ENCODE peak calls at places on chromosomes 7 and 10, in nine cellular contexts. Q, S, U, Y, J, V, R, P and X are unnamed samples.
A peak's percentile ranks its signal among the peaks of the same experiment; 100 is the strongest.

GRCh38 chr7:157355784-157356511 is 19.1 kb downstream of the DNAJB6 start:
- DNase-seq in Q (peak; percentile 33), S (no peak), U (no peak), Y (peak; percentile 39), J (no peak), V (peak; percentile 86), R (no peak), P (no peak), X (peak; percentile 49)

GRCh38 chr10:9863559-9864121 is 1154.0 kb upstream of the CELF2 start:
- DNase-seq in Q (no peak), S (no peak), U (no peak), Y (no peak), J (no peak), V (no peak), R (no peak), P (no peak), X (no peak)

GRCh38 chr10:75407716-75408511 is 6.3 kb upstream of the ZNF503 start:
- DNase-seq in Q (no peak), S (no peak), U (no peak), Y (no peak), J (peak; percentile 63), V (peak; percentile 58), R (no peak), P (no peak), X (peak; percentile 67)

GRCh38 chr10:8052344-8052969 is 2.0 kb upstream of the GATA3 start:
- DNase-seq in Q (no peak), S (no peak), U (no peak), Y (no peak), J (no peak), V (no peak), R (no peak), P (no peak), X (no peak)

GRCh38 chr7:91784469-91784868 is 96.0 kb downstream of the MTERF1 start:
- DNase-seq in Q (peak; percentile 33), S (no peak), U (no peak), Y (peak; percentile 58), J (peak; percentile 49), V (no peak), R (no peak), P (peak; percentile 7), X (peak; percentile 69)

GRCh38 chr7:11749629-11750028 is 82.4 kb downstream of the THSD7A start:
- DNase-seq in Q (no peak), S (no peak), U (no peak), Y (peak; percentile 36), J (no peak), V (no peak), R (no peak), P (no peak), X (no peak)

GRCh38 chr10:104308439-104308903 is 29.8 kb downstream of the ITPRIP start:
- DNase-seq in Q (no peak), S (no peak), U (no peak), Y (no peak), J (no peak), V (no peak), R (no peak), P (no peak), X (no peak)

GRCh38 chr7:42338231-42339222 is 101.5 kb upstream of the GLI3 start:
- DNase-seq in Q (peak; percentile 93), S (no peak), U (no peak), Y (peak; percentile 36), J (no peak), V (no peak), R (no peak), P (no peak), X (peak; percentile 94)

GRCh38 chr7:70694909-70695803 is 436.8 kb upstream of the GALNT17 start:
- DNase-seq in Q (no peak), S (peak; percentile 18), U (peak; percentile 49), Y (no peak), J (peak; percentile 45), V (peak; percentile 53), R (no peak), P (no peak), X (no peak)

GRCh38 chr10:13589316-13589715 is 2.6 kb downstream of the PRPF18 start:
- DNase-seq in Q (no peak), S (no peak), U (no peak), Y (no peak), J (no peak), V (no peak), R (no peak), P (no peak), X (no peak)

GRCh38 chr10:4847580-4848020 is 21.6 kb downstream of the AKR1E2 start:
- DNase-seq in Q (peak; percentile 64), S (no peak), U (peak; percentile 13), Y (peak; percentile 71), J (peak; percentile 2), V (no peak), R (no peak), P (peak; percentile 42), X (peak; percentile 79)

GRCh38 chr7:23972057-23972456 is 262.0 kb downstream of the STK31 start:
- DNase-seq in Q (no peak), S (no peak), U (no peak), Y (no peak), J (no peak), V (no peak), R (no peak), P (no peak), X (no peak)

GRCh38 chr7:66894463-66895080 is 26.5 kb upstream of the TMEM248 start:
- DNase-seq in Q (no peak), S (no peak), U (peak; percentile 29), Y (peak; percentile 15), J (peak; percentile 48), V (no peak), R (no peak), P (no peak), X (peak; percentile 9)

GRCh38 chr10:58299580-58299979 is 30.6 kb downstream of the CISD1 start:
- DNase-seq in Q (peak; percentile 25), S (peak; percentile 66), U (peak; percentile 54), Y (peak; percentile 36), J (peak; percentile 86), V (no peak), R (no peak), P (no peak), X (peak; percentile 53)

GRCh38 chr7:82036146-82036886 is 266.5 kb upstream of the HGF start:
- DNase-seq in Q (peak; percentile 75), S (no peak), U (no peak), Y (peak; percentile 80), J (no peak), V (no peak), R (no peak), P (peak; percentile 50), X (peak; percentile 84)

GRCh38 chr7:23434147-23434676 is 36.1 kb downstream of the IGF2BP3 start:
- DNase-seq in Q (no peak), S (no peak), U (no peak), Y (no peak), J (no peak), V (no peak), R (no peak), P (no peak), X (no peak)

GRCh38 chr10:22229756-22230330 is 12.0 kb upstream of the EBLN1 start:
- DNase-seq in Q (no peak), S (no peak), U (no peak), Y (no peak), J (no peak), V (no peak), R (no peak), P (no peak), X (peak; percentile 8)

GRCh38 chr10:6204341-6205191 is 1.8 kb downstream of the PFKFB3 start:
- DNase-seq in Q (peak; percentile 82), S (no peak), U (no peak), Y (peak; percentile 62), J (peak; percentile 21), V (peak; percentile 93), R (no peak), P (peak; percentile 45), X (peak; percentile 79)

GRCh38 chr10:102151774-102152544 is at the start of gene NOLC1:
- DNase-seq in Q (peak; percentile 99), S (peak; percentile 99), U (peak; percentile 100), Y (peak; percentile 97), J (peak; percentile 100), V (peak; percentile 99), R (peak; percentile 99), P (peak; percentile 96), X (peak; percentile 98)

GRCh38 chr10:6815346-6815745 is 235.3 kb upstream of the PRKCQ start:
- DNase-seq in Q (peak; percentile 18), S (no peak), U (no peak), Y (no peak), J (no peak), V (no peak), R (no peak), P (no peak), X (peak; percentile 5)

GRCh38 chr10:96344178-96344577 is 14.6 kb downstream of the OPALIN start:
- DNase-seq in Q (no peak), S (no peak), U (no peak), Y (no peak), J (no peak), V (no peak), R (no peak), P (no peak), X (no peak)

GRCh38 chr10:96509017-96509641 is 4.6 kb downstream of the TLL2 start:
- DNase-seq in Q (peak; percentile 51), S (no peak), U (no peak), Y (peak; percentile 91), J (no peak), V (no peak), R (peak; percentile 40), P (peak; percentile 80), X (peak; percentile 77)

GRCh38 chr10:62054825-62055224 is 153.3 kb downstream of the ARID5B start:
- DNase-seq in Q (no peak), S (no peak), U (no peak), Y (no peak), J (no peak), V (no peak), R (no peak), P (no peak), X (no peak)
- H3K4me3 ChIP-seq in Q (peak overlapping the region; percentile 93), S (no peak overlapping the region), U (no peak overlapping the region), Y (no peak overlapping the region), J (no peak overlapping the region), V (peak overlapping the region; percentile 83), R (peak overlapping the region; percentile 25), P (peak overlapping the region; percentile 41), X (peak overlapping the region; percentile 41)

DNA sequence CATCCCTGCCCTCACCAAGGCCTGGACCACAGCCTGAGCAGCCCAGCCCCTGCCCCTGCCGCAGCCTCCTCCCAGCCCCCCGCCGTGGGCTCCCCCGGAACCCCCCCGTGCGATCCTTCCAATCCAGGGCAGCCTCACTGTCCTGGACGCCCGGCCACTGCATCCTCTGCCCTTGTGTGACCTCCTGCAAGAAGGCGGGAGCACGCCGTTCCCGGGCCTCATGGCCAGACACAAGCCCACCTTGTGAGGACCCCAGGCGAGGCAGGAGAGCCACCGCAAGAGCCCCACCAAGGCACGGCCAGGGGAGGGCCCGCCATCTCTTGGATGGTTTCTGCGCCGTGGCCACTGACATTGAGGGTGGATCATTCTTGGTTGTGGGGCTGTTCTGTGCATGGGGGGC is 7.8 kb upstream of the LFNG start:
- DNase-seq in Q (no peak), S (peak; percentile 63), U (no peak), Y (no peak), J (no peak), V (no peak), R (no peak), P (no peak), X (no peak)
- H3K4me3 ChIP-seq in Q (no peak overlapping the region), S (peak overlapping the region; percentile 21), U (no peak overlapping the region), Y (no peak overlapping the region), J (no peak overlapping the region), V (no peak overlapping the region), R (peak overlapping the region; percentile 21), P (no peak overlapping the region), X (no peak overlapping the region)

GRCh38 chr10:70051878-70052277 is 768 bp upstream of the MACROH2A2 start:
- DNase-seq in Q (no peak), S (no peak), U (no peak), Y (no peak), J (no peak), V (no peak), R (no peak), P (no peak), X (no peak)
- H3K4me3 ChIP-seq in Q (peak overlapping the region; percentile 70), S (peak overlapping the region; percentile 98), U (peak overlapping the region; percentile 68), Y (peak overlapping the region; percentile 71), J (no peak overlapping the region), V (peak overlapping the region; percentile 77), R (peak overlapping the region; percentile 66), P (peak overlapping the region; percentile 68), X (peak overlapping the region; percentile 67)

GRCh38 chr10:84360634-84361365 is 32.4 kb downstream of the CCSER2 start:
- DNase-seq in Q (peak; percentile 7), S (no peak), U (no peak), Y (peak; percentile 22), J (peak; percentile 6), V (no peak), R (no peak), P (no peak), X (peak; percentile 49)
- H3K4me3 ChIP-seq in Q (peak overlapping the region; percentile 46), S (no peak overlapping the region), U (no peak overlapping the region), Y (peak overlapping the region; percentile 50), J (no peak overlapping the region), V (peak overlapping the region; percentile 30), R (no peak overlapping the region), P (peak overlapping the region; percentile 37), X (peak overlapping the region; percentile 58)